ENCODE peak calls at places on chromosomes 7 and 10, in six cellular contexts. Y is H54, G is left ventricle myocardium inferior, J is HAP-1, N is aorta, S is ureter. Q is an unnamed sample.
A peak's percentile ranks its signal among the peaks of the same experiment; 100 is the strongest.

GRCh38 chr10:83606275-83606674 is 533.0 kb upstream of the GHITM start:
- DNase-seq in J (no peak), G (no peak), S (no peak), N (no peak), Y (no peak), Q (peak; percentile 15)

GRCh38 chr7:68925241-68925640 is 673.0 kb upstream of the AUTS2 start:
- DNase-seq in S (no peak), J (no peak), N (no peak), G (no peak), Y (no peak), Q (peak; percentile 73)

GRCh38 chr10:25142465-25142864 is 32.3 kb upstream of the GPR158 start:
- DNase-seq in S (no peak), G (no peak), J (no peak), Y (no peak), N (no peak), Q (no peak)

GRCh38 chr10:28891058-28891713 is 213.9 kb downstream of the BAMBI start:
- DNase-seq in Y (no peak), N (no peak), S (no peak), J (no peak), G (no peak), Q (no peak)

GRCh38 chr10:132210766-132211165 is 24.0 kb downstream of the DPYSL4 start:
- DNase-seq in Y (no peak), G (no peak), S (no peak), J (no peak), N (no peak), Q (no peak)

GRCh38 chr10:102283488-102283887 is 38.2 kb downstream of the GBF1 start:
- DNase-seq in N (no peak), S (no peak), G (no peak), Y (no peak), J (no peak), Q (no peak)

GRCh38 chr10:37549054-37549453 is 308.4 kb downstream of the ZNF248 start:
- DNase-seq in G (no peak), J (no peak), N (no peak), Y (no peak), S (no peak), Q (no peak)

GRCh38 chr10:120508393-120508792 is 51.4 kb downstream of the PLPP4 start:
- DNase-seq in G (no peak), J (no peak), N (no peak), S (no peak), Y (peak; percentile 45), Q (no peak)

GRCh38 chr10:71777213-71777985 is 4.1 kb upstream of the VSIR start:
- DNase-seq in J (no peak), Y (no peak), N (no peak), G (no peak), S (no peak), Q (no peak)

GRCh38 chr10:94150541-94151184 is 156.9 kb downstream of the PLCE1 start:
- DNase-seq in N (no peak), J (no peak), G (no peak), Y (no peak), S (no peak), Q (no peak)

GRCh38 chr10:34323197-34323596 is 491.9 kb downstream of the PARD3 start:
- DNase-seq in N (no peak), G (no peak), J (no peak), Y (no peak), S (no peak), Q (no peak)

GRCh38 chr7:44045226-44046014 is 918 bp downstream of the DBNL start:
- DNase-seq in G (no peak), N (peak; percentile 23), S (peak; percentile 35), Y (no peak), J (no peak), Q (no peak)

GRCh38 chr7:2527505-2528464 is 8.2 kb downstream of the LFNG start:
- DNase-seq in N (no peak), J (no peak), G (peak; percentile 20), S (no peak), Y (peak; percentile 98), Q (peak; percentile 89)

GRCh38 chr7:128351296-128352123 is 7.8 kb upstream of the RBM28 start:
- DNase-seq in Y (no peak), G (peak; percentile 21), N (no peak), S (no peak), J (no peak), Q (no peak)

GRCh38 chr10:117262296-117263293 is 21.7 kb downstream of the SLC18A2 start:
- DNase-seq in G (no peak), Y (no peak), J (no peak), N (peak; percentile 44), S (no peak), Q (no peak)

GRCh38 chr10:102508506-102508905 is 4.7 kb downstream of the SUFU start:
- DNase-seq in N (peak; percentile 2), S (no peak), J (no peak), G (no peak), Y (no peak), Q (no peak)

GRCh38 chr10:113486531-113486930 is 66.3 kb upstream of the HABP2 start:
- DNase-seq in N (no peak), J (no peak), S (no peak), G (no peak), Y (no peak), Q (peak; percentile 34)

GRCh38 chr10:72084094-72084459 is 4.3 kb downstream of the SPOCK2 start:
- DNase-seq in N (no peak), Y (no peak), J (no peak), S (no peak), G (no peak), Q (no peak)

GRCh38 chr10:131692176-131692575 is 208.6 kb upstream of the PPP2R2D start:
- DNase-seq in S (no peak), N (peak; percentile 51), G (no peak), J (no peak), Y (no peak), Q (no peak)

GRCh38 chr10:98242823-98243222 is 25.2 kb downstream of the LOXL4 start:
- DNase-seq in N (no peak), S (no peak), J (no peak), Y (no peak), G (no peak), Q (no peak)

GRCh38 chr7:7290429-7291122 is 108.2 kb downstream of the C1GALT1 start:
- DNase-seq in Y (no peak), N (no peak), S (no peak), G (no peak), J (no peak), Q (no peak)

GRCh38 chr10:131997366-131998049 is 15.8 kb upstream of the BNIP3 start:
- DNase-seq in G (peak; percentile 59), J (peak; percentile 32), Y (no peak), S (peak; percentile 92), N (no peak), Q (peak; percentile 75)

GRCh38 chr7:139811106-139811505 is 18.0 kb upstream of the TBXAS1 start:
- DNase-seq in Y (no peak), J (no peak), G (no peak), N (no peak), S (no peak), Q (no peak)

GRCh38 chr10:46019170-46019528 is 11.3 kb downstream of the NCOA4 start:
- DNase-seq in J (no peak), G (no peak), N (no peak), Y (no peak), S (no peak), Q (no peak)

GRCh38 chr10:43082756-43083155 is 5.9 kb downstream of the RET start:
- DNase-seq in J (no peak), G (no peak), Y (no peak), N (no peak), S (no peak), Q (no peak)

GRCh38 chr10:8404721-8405120 is 350.2 kb downstream of the GATA3 start:
- DNase-seq in Y (no peak), G (no peak), J (no peak), N (no peak), S (no peak), Q (no peak)

GRCh38 chr7:4830176-4830575 is 31.7 kb downstream of the PAPOLB start:
- DNase-seq in J (peak; percentile 49), G (peak; percentile 68), Y (peak; percentile 73), N (peak; percentile 85), S (peak; percentile 67), Q (peak; percentile 41)

GRCh38 chr7:97971120-97971989 is 18.6 kb downstream of the OCM2 start:
- DNase-seq in Y (peak; percentile 44), N (no peak), G (no peak), J (peak; percentile 6), S (no peak), Q (peak; percentile 43)

GRCh38 chr7:11009631-11010030 is 36.0 kb downstream of the PHF14 start:
- DNase-seq in G (no peak), Y (no peak), S (no peak), J (no peak), N (no peak), Q (no peak)

GRCh38 chr7:64876792-64877713 is 26.0 kb upstream of the ZNF273 start:
- DNase-seq in Y (no peak), S (peak; percentile 61), J (no peak), G (peak; percentile 55), N (peak; percentile 90), Q (peak; percentile 86)

GRCh38 chr10:598415-599170 is 90.9 kb downstream of the DIP2C start:
- DNase-seq in G (no peak), N (peak; percentile 79), Y (peak; percentile 41), S (no peak), J (no peak), Q (no peak)

GRCh38 chr10:7886056-7886455 is 67.8 kb downstream of the TAF3 start:
- DNase-seq in S (no peak), N (no peak), G (no peak), Y (no peak), J (no peak), Q (no peak)

GRCh38 chr7:111090834-111091233 is at the start of gene LRRN3:
- DNase-seq in Y (no peak), N (peak; percentile 39), J (peak; percentile 85), S (peak; percentile 42), G (peak; percentile 38), Q (peak; percentile 58)

GRCh38 chr10:22536620-22537019 is 177.8 kb downstream of the PIP4K2A start:
- DNase-seq in J (no peak), Y (no peak), N (no peak), S (no peak), G (no peak), Q (no peak)

GRCh38 chr10:12950583-12951128 is 50.9 kb downstream of the CCDC3 start:
- DNase-seq in S (no peak), J (no peak), N (no peak), Y (no peak), G (no peak), Q (no peak)

Q was measured in NCI-H345.